ENCODE peak calls at places on chromosomes 12 and 14, in four cellular contexts. Q, J, Y and A are unnamed samples.

GRCh38 chr14:27881646-27882045 is 884.9 kb upstream of the FOXG1 start:
- DNase-seq in Q (no peak), J (no peak), Y (no peak), A (no peak)

GRCh38 chr12:53191096-53191884 is 10.6 kb upstream of the CSAD start:
- DNase-seq in Q (no peak), J (peak; percentile 60), Y (no peak), A (no peak)

GRCh38 chr12:80509781-80510556 is 65.9 kb downstream of the PTPRQ start:
- DNase-seq in Q (no peak), J (no peak), Y (peak; percentile 73), A (no peak)

GRCh38 chr14:81348086-81348485 is 52.0 kb downstream of the STON2 start:
- DNase-seq in Q (no peak), J (no peak), Y (no peak), A (no peak)

GRCh38 chr12:857611-858010 is 91.9 kb downstream of the RAD52 start:
- DNase-seq in Q (no peak), J (no peak), Y (no peak), A (no peak)

GRCh38 chr14:76413962-76414665 is 38.2 kb downstream of the ESRRB start:
- DNase-seq in Q (no peak), J (no peak), Y (peak; percentile 58), A (no peak)

GRCh38 chr12:93109794-93110203 is 180.7 kb upstream of the EEA1 start:
- DNase-seq in Q (no peak), J (no peak), Y (no peak), A (no peak)

GRCh38 chr12:70049596-70050360 is 193.5 kb upstream of the CNOT2 start:
- DNase-seq in Q (no peak), J (no peak), Y (no peak), A (no peak)